ENCODE peak calls at places on chromosomes 6 and 20, in ten cellular contexts. I, H, Y, J, R, U, C, K, S and T are unnamed samples.

GRCh38 chr6:132401120-132401940 is at the start of gene MOXD1:
- DNase-seq in I (peak), R (peak), K (no peak), U (peak), H (peak), C (no peak), J (peak), Y (no peak), S (no peak), T (peak)

GRCh38 chr20:11716239-11716944 is 201.3 kb upstream of the BTBD3 start:
- DNase-seq in J (peak), Y (no peak), C (peak), U (peak), K (no peak), H (peak), S (no peak), R (peak), I (peak), T (peak)

GRCh38 chr6:155290491-155290890 is 23.8 kb downstream of the TFB1M start:
- DNase-seq in H (no peak), U (no peak), C (no peak), I (no peak), K (no peak), S (no peak), J (no peak), R (no peak), Y (no peak), T (no peak)

GRCh38 chr20:44532248-44532980 is 10.5 kb upstream of the SERINC3 start:
- DNase-seq in I (peak), K (no peak), H (no peak), C (no peak), Y (no peak), R (no peak), J (no peak), S (no peak), U (no peak), T (no peak)

GRCh38 chr20:50015993-50016770 is 33.4 kb downstream of the SNAI1 start:
- DNase-seq in I (no peak), K (no peak), R (no peak), U (no peak), S (no peak), C (no peak), H (no peak), J (no peak), Y (no peak), T (no peak)

GRCh38 chr20:2767768-2768631 is 32.4 kb downstream of the CPXM1 start:
- DNase-seq in K (no peak), S (peak), J (no peak), R (peak), I (no peak), Y (no peak), C (peak), U (no peak), H (no peak), T (no peak)

GRCh38 chr20:3812259-3812681 is 8.1 kb upstream of the AP5S1 start:
- DNase-seq in K (no peak), I (no peak), Y (no peak), U (no peak), S (peak), C (no peak), R (no peak), J (no peak), H (no peak), T (no peak)

GRCh38 chr20:44709797-44710196 is 5.4 kb upstream of the CCN5 start:
- DNase-seq in I (no peak), H (no peak), Y (no peak), S (no peak), U (no peak), J (no peak), R (no peak), C (no peak), K (no peak), T (no peak)

GRCh38 chr6:81562169-81562568 is 190.3 kb downstream of the TENT5A start:
- DNase-seq in R (peak), I (no peak), H (no peak), S (no peak), Y (no peak), U (peak), C (no peak), J (no peak), K (no peak), T (no peak)

GRCh38 chr20:62797671-62798532 is 1.6 kb downstream of the MRGBP start:
- DNase-seq in K (no peak), J (no peak), S (no peak), Y (no peak), U (no peak), R (no peak), H (no peak), C (no peak), I (no peak), T (no peak)

GRCh38 chr20:48295966-48296421 is 510.7 kb upstream of the SULF2 start:
- DNase-seq in H (no peak), S (no peak), R (peak), Y (no peak), I (no peak), U (peak), K (no peak), J (no peak), C (peak), T (no peak)

GRCh38 chr20:16397053-16397452 is 176.2 kb downstream of the KIF16B start:
- DNase-seq in U (no peak), R (peak), H (no peak), J (no peak), C (no peak), I (peak), K (peak), Y (no peak), S (no peak), T (peak)

GRCh38 chr6:160891690-160892089 is 99.9 kb upstream of the MAP3K4 start:
- DNase-seq in J (no peak), K (no peak), S (no peak), R (no peak), C (no peak), Y (no peak), H (no peak), U (no peak), I (no peak), T (no peak)

GRCh38 chr6:135382182-135382628 is 115.3 kb downstream of the AHI1 start:
- DNase-seq in C (no peak), I (no peak), J (no peak), Y (no peak), K (no peak), S (no peak), U (no peak), R (no peak), H (no peak), T (no peak)

GRCh38 chr20:22962567-22963439 is 72.3 kb upstream of the SSTR4 start:
- DNase-seq in R (no peak), C (peak), I (no peak), J (no peak), Y (no peak), S (no peak), H (no peak), K (no peak), U (no peak), T (no peak)

GRCh38 chr20:51800132-51800721 is 2.1 kb downstream of the SALL4 start:
- DNase-seq in U (no peak), I (peak), S (peak), J (peak), H (no peak), K (no peak), Y (peak), C (peak), R (peak), T (peak)

GRCh38 chr20:34560614-34561013 is 2.1 kb downstream of the MAP1LC3A start:
- DNase-seq in R (no peak), U (no peak), K (no peak), J (no peak), I (no peak), Y (no peak), C (no peak), H (no peak), S (no peak), T (no peak)

GRCh38 chr20:32479012-32479411 is 106.1 kb downstream of the NOL4L start:
- DNase-seq in I (no peak), R (no peak), J (no peak), H (no peak), S (no peak), K (no peak), U (no peak), Y (no peak), C (no peak), T (no peak)

GRCh38 chr6:153065222-153065621 is 62.7 kb upstream of the MTRF1L start:
- DNase-seq in Y (no peak), K (no peak), U (no peak), I (no peak), R (no peak), C (no peak), H (no peak), S (no peak), J (no peak), T (no peak)

GRCh38 chr20:31806564-31807355 is 12.4 kb upstream of the MYLK2 start:
- DNase-seq in U (no peak), H (peak), S (no peak), I (no peak), Y (no peak), K (no peak), J (no peak), R (no peak), C (no peak), T (peak)

GRCh38 chr6:34519971-34520644 is 36.0 kb downstream of the SPDEF start:
- DNase-seq in C (no peak), Y (no peak), I (no peak), U (no peak), K (no peak), J (no peak), R (no peak), S (no peak), H (no peak), T (no peak)

GRCh38 chr20:9200620-9201019 is 131.7 kb downstream of the PLCB4 start:
- DNase-seq in K (no peak), C (peak), I (no peak), H (no peak), Y (no peak), R (peak), U (peak), S (no peak), J (no peak), T (no peak)

GRCh38 chr20:13684566-13685222 is 46.0 kb upstream of the TASP1 start:
- DNase-seq in S (no peak), R (no peak), H (peak), K (no peak), J (peak), U (no peak), C (no peak), Y (no peak), I (no peak), T (no peak)

GRCh38 chr6:21898107-21898796 is 304.7 kb downstream of the SOX4 start:
- DNase-seq in R (no peak), J (no peak), U (no peak), S (no peak), I (no peak), C (no peak), Y (no peak), H (no peak), K (no peak), T (no peak)

GRCh38 chr6:87436435-87436834 is 28.7 kb downstream of the CFAP206 start:
- DNase-seq in K (no peak), H (peak), S (no peak), I (peak), U (peak), Y (peak), C (peak), J (peak), R (peak), T (no peak)

GRCh38 chr20:3890410-3890751 is 1.2 kb downstream of the PANK2 start:
- DNase-seq in U (peak), K (no peak), J (no peak), C (peak), Y (no peak), R (no peak), S (no peak), I (no peak), H (peak), T (no peak)

GRCh38 chr6:138036111-138036510 is 71.1 kb downstream of the PERP start:
- DNase-seq in S (no peak), I (no peak), J (no peak), Y (no peak), C (peak), R (no peak), U (no peak), K (no peak), H (no peak), T (no peak)

GRCh38 chr6:166488081-166488685 is 98.3 kb downstream of the RAMACL start:
- DNase-seq in C (no peak), R (no peak), I (peak), H (peak), U (no peak), J (peak), K (no peak), S (peak), Y (peak), T (peak)

GRCh38 chr6:160238786-160239751 is 19.6 kb downstream of the SLC22A2 start:
- DNase-seq in K (no peak), I (no peak), S (no peak), H (no peak), J (no peak), U (peak), Y (no peak), R (no peak), C (peak), T (no peak)

GRCh38 chr20:57332105-57333089 is 2.8 kb downstream of the SPO11 start:
- DNase-seq in C (peak), I (no peak), U (no peak), J (peak), Y (no peak), S (no peak), K (no peak), R (no peak), H (peak), T (no peak)

GRCh38 chr20:33181482-33182093 is 13.6 kb downstream of the BPIFA2 start:
- DNase-seq in I (no peak), C (no peak), Y (no peak), S (no peak), J (no peak), R (no peak), U (no peak), K (no peak), H (no peak), T (no peak)

GRCh38 chr6:45554596-45554995 is 176.9 kb upstream of the SUPT3H start:
- DNase-seq in K (no peak), R (no peak), H (peak), Y (no peak), U (no peak), J (no peak), S (no peak), I (no peak), C (no peak), T (no peak)

GRCh38 chr20:14984768-14985622 is 647.6 kb upstream of the FLRT3 start:
- DNase-seq in U (no peak), S (no peak), R (no peak), Y (no peak), J (no peak), I (no peak), H (no peak), C (peak), K (no peak), T (no peak)

GRCh38 chr6:73519943-73520687 is 717 bp downstream of the EEF1A1 start:
- DNase-seq in Y (peak), S (peak), R (peak), H (peak), I (peak), K (peak), J (peak), U (peak), C (peak), T (peak)

GRCh38 chr6:64777941-64778785 is 928.9 kb downstream of the EYS start:
- DNase-seq in Y (no peak), R (no peak), K (no peak), S (no peak), I (no peak), H (no peak), C (no peak), U (no peak), J (no peak), T (no peak)

GRCh38 chr6:45116714-45117410 is 211.3 kb upstream of the RUNX2 start:
- DNase-seq in R (peak), C (no peak), Y (no peak), I (no peak), K (no peak), U (peak), H (no peak), S (no peak), J (no peak), T (no peak)

GRCh38 chr6:5111626-5112025 is 26.5 kb downstream of the PPP1R3G start:
- DNase-seq in C (no peak), R (no peak), U (no peak), J (no peak), K (no peak), Y (no peak), H (no peak), S (no peak), I (no peak), T (no peak)